ENCODE peak calls at places on chromosomes 4 and X, in four cellular contexts. G is GM12878, R is K562, W is HepG2. C is an unnamed sample.

GRCh38 chr4:185874516-185875230 is 62.7 kb upstream of the SORBS2 start:
- DNase-seq in G (no peak), R (no peak), W (no peak), C (no peak)

GRCh38 chr4:74423101-74423500 is 21.8 kb upstream of the AREG start:
- DNase-seq in G (no peak), R (peak; percentile 65), W (no peak), C (no peak)

GRCh38 chr4:41719417-41719816 is 29.1 kb downstream of the PHOX2B start:
- DNase-seq in G (no peak), R (no peak), W (no peak), C (no peak)

GRCh38 chr4:4443821-4444220 is 56.9 kb downstream of the NSG1 start:
- DNase-seq in G (no peak), R (peak; percentile 70), W (no peak), C (no peak)

GRCh38 chr4:150082241-150082640 is 4.0 kb downstream of the DCLK2 start:
- DNase-seq in G (peak; percentile 28), R (no peak), W (no peak), C (no peak)

GRCh38 chrX:101493225-101493624 is 8.0 kb downstream of the ARMCX4 start:
- DNase-seq in G (no peak), R (no peak), W (no peak), C (peak; percentile 17)

GRCh38 chrX:29422034-29422433 is 793.3 kb upstream of the MAGEB2 start:
- DNase-seq in G (no peak), R (no peak), W (no peak), C (no peak)

GRCh38 chrX:155592331-155592730 is 20.4 kb downstream of the TMLHE start:
- DNase-seq in G (no peak), R (no peak), W (no peak), C (no peak)

GRCh38 chr4:182495986-182496385 is 252.8 kb downstream of the TENM3 start:
- DNase-seq in G (no peak), R (no peak), W (no peak), C (no peak)

GRCh38 chr4:5715357-5715756 is 4.4 kb downstream of the EVC start:
- DNase-seq in G (no peak), R (no peak), W (no peak), C (no peak)

GRCh38 chrX:16320765-16321355 is 153.6 kb downstream of the MAGEB17 start:
- DNase-seq in G (no peak), R (no peak), W (no peak), C (no peak)

GRCh38 chrX:112834016-112834855 is 6.4 kb downstream of the AMOT start:
- DNase-seq in G (no peak), R (no peak), W (no peak), C (peak; percentile 24)

GRCh38 chr4:100014616-100015015 is 64.5 kb upstream of the H2AZ1 start:
- DNase-seq in G (no peak), R (no peak), W (no peak), C (no peak)

GRCh38 chr4:52551487-52551886 is 107.6 kb downstream of the USP46 start:
- DNase-seq in G (no peak), R (no peak), W (no peak), C (no peak)

GRCh38 chrX:39729834-39730670 is 367.7 kb downstream of the BCOR start:
- DNase-seq in G (no peak), R (peak; percentile 71), W (no peak), C (peak; percentile 76)

GRCh38 chrX:154742623-154743022 is 8.3 kb downstream of the GAB3 start:
- DNase-seq in G (no peak), R (peak; percentile 38), W (no peak), C (no peak)

GRCh38 chrX:1673337-1673736 is 58.5 kb downstream of the ASMT start:
- DNase-seq in G (no peak), R (peak; percentile 49), W (peak; percentile 27), C (peak; percentile 29)

GRCh38 chr4:161952382-161952781 is 211.4 kb downstream of the FSTL5 start:
- DNase-seq in G (no peak), R (no peak), W (no peak), C (no peak)

GRCh38 chr4:26873391-26874026 is 12.9 kb downstream of the STIM2 start:
- DNase-seq in G (no peak), R (no peak), W (no peak), C (no peak)

GRCh38 chr4:124903995-124904722 is 191.6 kb upstream of the ANKRD50 start:
- DNase-seq in G (no peak), R (no peak), W (no peak), C (no peak)

GRCh38 chr4:10023806-10024205 is 2.5 kb upstream of the SLC2A9 start:
- DNase-seq in G (no peak), R (no peak), W (no peak), C (no peak)

GRCh38 chr4:2817701-2818350 is 24.9 kb downstream of the SH3BP2 start:
- DNase-seq in G (no peak), R (no peak), W (no peak), C (peak; percentile 95)

GRCh38 chr4:76198411-76199237 is 15.0 kb downstream of the SCARB2 start:
- DNase-seq in G (peak; percentile 87), R (peak; percentile 70), W (no peak), C (peak; percentile 61)

GRCh38 chrX:49077941-49078340 is 1.7 kb downstream of the WDR45 start:
- DNase-seq in G (no peak), R (no peak), W (no peak), C (no peak)

GRCh38 chr4:119652978-119653377 is 24.4 kb upstream of the PDE5A start:
- DNase-seq in G (no peak), R (no peak), W (no peak), C (no peak)

GRCh38 chr4:107721436-107722090 is 1.5 kb upstream of the PAPSS1 start:
- DNase-seq in G (no peak), R (no peak), W (no peak), C (no peak)

GRCh38 chrX:84182521-84182920 is 5.5 kb downstream of the RPS6KA6 start:
- DNase-seq in G (no peak), R (no peak), W (no peak), C (no peak)

GRCh38 chr4:120819816-120820437 is 102.6 kb downstream of the PRDM5 start:
- DNase-seq in G (no peak), R (no peak), W (no peak), C (no peak)

GRCh38 chr4:99710681-99711345 is 53.2 kb upstream of the C4orf54 start:
- DNase-seq in G (no peak), R (no peak), W (no peak), C (no peak)

GRCh38 chrX:112614640-112615039 is 65.1 kb downstream of the LHFPL1 start:
- DNase-seq in G (no peak), R (no peak), W (no peak), C (no peak)

GRCh38 chrX:105870465-105870864 is 48.1 kb downstream of the NRK start:
- DNase-seq in G (no peak), R (no peak), W (no peak), C (no peak)

GRCh38 chrX:15382809-15383208 is 1.4 kb downstream of the VEGFD start:
- DNase-seq in G (no peak), R (peak; percentile 9), W (no peak), C (no peak)

GRCh38 chr4:75016472-75016871 is 83.6 kb downstream of the PARM1 start:
- DNase-seq in G (no peak), R (no peak), W (no peak), C (no peak)

GRCh38 chr4:41940834-41941233 is 5.6 kb downstream of the TMEM33 start:
- DNase-seq in G (no peak), R (no peak), W (no peak), C (no peak)

GRCh38 chr4:37682701-37683401 is 3.3 kb downstream of the RELL1 start:
- DNase-seq in G (peak; percentile 87), R (no peak), W (peak; percentile 85), C (no peak)

GRCh38 chr4:74123065-74123728 is 24.2 kb upstream of the CXCL2 start:
- DNase-seq in G (no peak), R (no peak), W (peak; percentile 47), C (no peak)

GRCh38 chr4:13750594-13750993 is 123.1 kb upstream of the BOD1L1 start:
- DNase-seq in G (no peak), R (no peak), W (no peak), C (no peak)

GRCh38 chr4:25722964-25723363 is 67.3 kb downstream of the SLC34A2 start:
- DNase-seq in G (no peak), R (peak; percentile 15), W (no peak), C (no peak)
- TF ChIP-seq NFIC in G (no peak), R (peak; percentile 34), W (no peak), C (no peak)

GRCh38 chrX:462853-463252 is 76.1 kb upstream of the PPP2R3B start:
- DNase-seq in G (no peak), R (no peak), W (no peak), C (no peak)

GRCh38 chrX:460823-461640 is 74.3 kb upstream of the PPP2R3B start:
- DNase-seq in G (no peak), R (no peak), W (no peak), C (no peak)

GRCh38 chrX:459611-460010 is 72.9 kb upstream of the PPP2R3B start:
- DNase-seq in G (no peak), R (no peak), W (no peak), C (no peak)

GRCh38 chrX:458631-459061 is 71.9 kb upstream of the PPP2R3B start:
- DNase-seq in G (no peak), R (no peak), W (no peak), C (no peak)

GRCh38 chrX:460116-460515 is 73.4 kb upstream of the PPP2R3B start:
- DNase-seq in G (no peak), R (no peak), W (no peak), C (no peak)
- TF ChIP-seq NFIC in G (no peak), R (no peak), W (no peak), C (no peak)

DNA sequence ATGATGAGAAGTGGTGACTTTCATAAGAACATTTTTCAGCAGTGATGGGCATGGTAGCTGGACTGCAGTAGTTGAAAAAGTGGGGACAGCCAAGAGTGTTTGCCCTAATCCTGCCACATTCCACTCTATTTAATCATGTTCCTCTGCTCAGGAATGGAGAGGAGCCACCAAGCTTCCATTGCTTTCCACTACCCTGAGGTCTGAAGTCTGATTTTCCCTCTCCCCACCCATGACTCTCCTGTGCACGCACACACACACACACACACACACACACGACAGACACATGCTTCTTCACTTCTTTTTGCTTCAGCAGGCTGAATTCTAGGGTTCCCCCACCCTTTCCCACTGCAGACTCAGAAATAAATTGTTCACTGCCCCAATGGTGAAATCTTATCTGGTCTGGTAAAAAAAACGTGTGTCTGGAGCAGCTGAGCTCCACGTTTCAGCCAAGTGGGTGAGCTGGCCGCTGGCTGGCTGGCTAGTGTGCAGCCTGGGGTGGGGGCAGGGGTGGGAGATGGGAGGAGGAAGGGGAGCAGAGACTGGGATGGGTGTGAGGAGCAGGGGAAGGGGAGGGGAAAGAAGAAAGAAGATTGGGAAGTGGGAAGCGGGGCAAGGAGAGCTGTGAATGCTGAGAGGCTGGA is 142.7 kb upstream of the NALF2 start:
- DNase-seq in G (no peak), R (no peak), W (no peak), C (peak; percentile 27)
- TF ChIP-seq NFIC in G (no peak), R (no peak), W (no peak), C (no peak)

DNA sequence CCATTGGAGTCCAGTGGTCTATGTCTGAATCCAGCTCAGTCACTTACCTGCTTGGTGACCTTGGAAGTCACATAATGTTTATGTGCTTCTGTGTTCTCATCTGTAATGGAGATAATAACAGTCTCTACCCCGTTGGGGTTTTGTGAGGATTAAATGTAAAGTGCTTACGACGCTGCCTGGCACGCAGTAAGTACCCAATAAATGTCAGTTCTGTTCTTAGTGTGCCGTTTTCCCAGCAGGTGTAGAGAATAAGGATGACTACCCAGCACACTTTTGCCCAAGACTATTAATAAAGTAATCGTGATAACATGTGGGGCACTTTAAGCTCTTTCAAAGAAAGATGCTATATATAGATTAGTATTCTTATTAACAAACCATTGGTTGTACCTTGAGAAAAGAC is 56.7 kb downstream of the MTM1 start:
- DNase-seq in G (no peak), R (no peak), W (no peak), C (no peak)
- TF ChIP-seq NFIC in G (no peak), R (no peak), W (no peak), C (no peak)

C was measured in SK-N-SH.